ENCODE peak calls at places on chromosome X, in six cellular contexts. J is aorta, X is neural crest cell, C is breast epithelium, Z is HTR-8/SVneo, K is MCF 10A. H is an unnamed sample.

GRCh38 chrX:13750812-13751211 is 16.3 kb downstream of the OFD1 start:
- DNase-seq in J (no peak), X (no peak), C (no peak), Z (no peak), K (no peak), H (no peak)

GRCh38 chrX:29824176-29824906 is 391.0 kb upstream of the MAGEB2 start:
- DNase-seq in J (no peak), X (no peak), C (no peak), Z (no peak), K (no peak), H (peak; percentile 74)

GRCh38 chrX:154002215-154002719 is 17.4 kb downstream of the IRAK1 start:
- DNase-seq in J (peak; percentile 70), X (no peak), C (no peak), Z (no peak), K (peak; percentile 71), H (no peak)

GRCh38 chrX:107324493-107325310 is 118.3 kb downstream of the DNAAF6 start:
- DNase-seq in J (peak; percentile 49), X (peak; percentile 53), C (no peak), Z (peak; percentile 0), K (peak; percentile 12), H (peak; percentile 2)

GRCh38 chrX:2283111-2283847 is 217.5 kb downstream of the DHRSX start:
- DNase-seq in J (no peak), X (no peak), C (no peak), Z (no peak), K (no peak), H (no peak)

GRCh38 chrX:27995611-27996010 is 14.4 kb upstream of the DCAF8L1 start:
- DNase-seq in J (no peak), X (no peak), C (no peak), Z (no peak), K (no peak), H (no peak)

GRCh38 chrX:66408507-66408906 is 230.4 kb downstream of the EDA2R start:
- DNase-seq in J (no peak), X (no peak), C (no peak), Z (no peak), K (peak; percentile 20), H (no peak)

GRCh38 chrX:155967653-155968052 is 29.8 kb upstream of the IL9R start:
- DNase-seq in J (no peak), X (no peak), C (no peak), Z (no peak), K (no peak), H (no peak)

GRCh38 chrX:132071260-132071659 is 48.2 kb downstream of the STK26 start:
- DNase-seq in J (no peak), X (no peak), C (no peak), Z (no peak), K (peak; percentile 20), H (peak; percentile 31)

GRCh38 chrX:39310925-39311324 is 509.7 kb downstream of the MID1IP1 start:
- DNase-seq in J (no peak), X (no peak), C (no peak), Z (no peak), K (no peak), H (peak; percentile 8)

GRCh38 chrX:19593684-19594083 is 78.4 kb upstream of the MAP3K15 start:
- DNase-seq in J (no peak), X (no peak), C (no peak), Z (peak; percentile 18), K (peak; percentile 64), H (peak; percentile 52)

GRCh38 chrX:118495958-118496762 is 545 bp downstream of the DOCK11 start:
- DNase-seq in J (peak; percentile 77), X (peak; percentile 4), C (peak; percentile 48), Z (no peak), K (peak; percentile 26), H (peak; percentile 1)

GRCh38 chrX:3939967-3940610 is 226.6 kb upstream of the PRKX start:
- DNase-seq in J (no peak), X (peak; percentile 6), C (no peak), Z (peak; percentile 30), K (peak; percentile 38), H (peak; percentile 2)

GRCh38 chrX:50680990-50681389 is 133.0 kb downstream of the SHROOM4 start:
- DNase-seq in J (no peak), X (no peak), C (no peak), Z (no peak), K (peak; percentile 5), H (peak; percentile 63)

GRCh38 chrX:374566-374965 is 12.1 kb downstream of the PPP2R3B start:
- DNase-seq in J (no peak), X (no peak), C (no peak), Z (no peak), K (no peak), H (no peak)

GRCh38 chrX:10329984-10330383 is 173.2 kb downstream of the CLCN4 start:
- DNase-seq in J (no peak), X (no peak), C (no peak), Z (no peak), K (no peak), H (no peak)

GRCh38 chrX:97366246-97366645 is 482.5 kb downstream of the RPA4 start:
- DNase-seq in J (no peak), X (no peak), C (no peak), Z (no peak), K (no peak), H (no peak)

H was measured in endothelial cell of umbilical vein.